ENCODE peak calls at places on chromosomes 6 and 20, in eight cellular contexts. J is uterus, A is stomach, S is GM12891, Y is A549, W is prostate gland, M is IMR-90, I is HepG2. U is an unnamed sample.

GRCh38 chr6:444653-445275 is 53.2 kb downstream of the IRF4 start:
- DNase-seq in S (no peak), M (no peak), Y (no peak), A (no peak), J (no peak), I (no peak), W (no peak), U (no peak)

GRCh38 chr20:278181-278580 is 12.4 kb downstream of the C20orf96 start:
- DNase-seq in S (no peak), J (no peak), M (no peak), I (no peak), Y (no peak), W (no peak), A (no peak), U (no peak)

GRCh38 chr20:19969507-19970255 is 47.5 kb upstream of the NAA20 start:
- DNase-seq in S (no peak), J (no peak), Y (no peak), W (no peak), I (no peak), M (no peak), A (no peak), U (no peak)

GRCh38 chr20:32871622-32872160 is 13.0 kb downstream of the EFCAB8 start:
- DNase-seq in J (no peak), Y (no peak), A (no peak), I (no peak), S (no peak), W (no peak), M (no peak), U (no peak)

GRCh38 chr6:126071000-126071647 is 84.8 kb downstream of the TRMT11 start:
- DNase-seq in W (no peak), I (no peak), A (no peak), S (no peak), Y (no peak), J (peak), M (no peak), U (no peak)

GRCh38 chr6:145929037-145929633 is 35.0 kb downstream of the SHPRH start:
- DNase-seq in A (no peak), W (no peak), I (peak), J (no peak), Y (peak), S (no peak), M (peak), U (peak)

GRCh38 chr20:53735536-53736050 is 142.0 kb upstream of the ZNF217 start:
- DNase-seq in A (no peak), J (no peak), S (no peak), M (peak), I (no peak), W (no peak), Y (peak), U (no peak)

GRCh38 chr6:149403534-149403933 is 3.5 kb downstream of the SUMO4 start:
- DNase-seq in M (no peak), J (no peak), W (no peak), Y (no peak), A (no peak), I (no peak), S (no peak), U (no peak)

GRCh38 chr6:1391692-1392309 is 2.4 kb downstream of the FOXF2 start:
- DNase-seq in Y (no peak), I (no peak), A (no peak), J (no peak), M (peak), S (no peak), W (no peak), U (no peak)

GRCh38 chr6:158642097-158642601 is 2.4 kb downstream of the DYNLT1 start:
- DNase-seq in S (no peak), J (no peak), M (peak), I (no peak), A (peak), W (no peak), Y (no peak), U (no peak)

GRCh38 chr20:10219452-10219791 is 792 bp downstream of the SNAP25 start:
- DNase-seq in J (peak), I (no peak), W (peak), A (peak), Y (peak), M (peak), S (peak), U (peak)

GRCh38 chr6:12776291-12776690 is 59.7 kb downstream of the PHACTR1 start:
- DNase-seq in J (no peak), Y (no peak), W (no peak), I (no peak), A (no peak), S (no peak), M (no peak), U (no peak)

GRCh38 chr6:170205126-170205525 is 85.8 kb downstream of the DLL1 start:
- DNase-seq in I (no peak), S (no peak), Y (no peak), J (no peak), W (no peak), M (no peak), A (peak), U (no peak)

GRCh38 chr6:106094964-106095335 is 8.8 kb downstream of the PRDM1 start:
- DNase-seq in A (no peak), I (no peak), M (no peak), Y (no peak), S (no peak), J (no peak), W (no peak), U (no peak)

GRCh38 chr6:74991573-74992332 is 214.1 kb downstream of the COL12A1 start:
- DNase-seq in Y (no peak), M (peak), I (no peak), W (no peak), A (no peak), S (no peak), J (no peak), U (no peak)

GRCh38 chr6:169604076-169604475 is 97.8 kb downstream of the WDR27 start:
- DNase-seq in A (no peak), J (no peak), Y (no peak), M (peak), I (no peak), W (no peak), S (no peak), U (no peak)

GRCh38 chr6:137688230-137688971 is 178.7 kb upstream of the TNFAIP3 start:
- DNase-seq in M (no peak), I (no peak), J (no peak), W (no peak), A (no peak), Y (no peak), S (no peak), U (no peak)

GRCh38 chr6:124132256-124132655 is 328.6 kb downstream of the NKAIN2 start:
- DNase-seq in W (no peak), I (no peak), A (no peak), S (no peak), J (no peak), M (no peak), Y (no peak), U (no peak)

GRCh38 chr6:36917541-36918193 is 31.9 kb downstream of the C6orf89 start:
- DNase-seq in J (peak), A (no peak), M (peak), I (no peak), W (peak), S (no peak), Y (no peak), U (no peak)

GRCh38 chr20:24837721-24838456 is 111.2 kb upstream of the CST7 start:
- DNase-seq in I (no peak), Y (no peak), J (no peak), W (no peak), M (peak), A (no peak), S (no peak), U (no peak)

GRCh38 chr20:19254956-19255355 is 42.5 kb downstream of the SLC24A3 start:
- DNase-seq in M (no peak), I (no peak), W (no peak), S (no peak), J (no peak), Y (no peak), A (no peak), U (no peak)

GRCh38 chr6:147546501-147547368 is 38.2 kb downstream of the SAMD5 start:
- DNase-seq in S (no peak), I (no peak), M (no peak), W (no peak), Y (no peak), A (no peak), J (no peak), U (no peak)

GRCh38 chr6:27562027-27562410 is 89.1 kb upstream of the ZNF184 start:
- DNase-seq in I (no peak), Y (peak), S (no peak), M (no peak), A (no peak), J (no peak), W (no peak), U (peak)

GRCh38 chr6:123594776-123595175 is 42.0 kb downstream of the TRDN start:
- DNase-seq in W (no peak), A (no peak), S (no peak), I (no peak), Y (no peak), J (no peak), M (no peak), U (no peak)

GRCh38 chr6:27687154-27688013 is 214.5 kb upstream of the ZNF184 start:
- DNase-seq in S (peak), A (peak), W (peak), Y (peak), I (peak), M (peak), J (peak), U (peak)

GRCh38 chr6:55953384-55953783 is 78.0 kb upstream of the BMP5 start:
- DNase-seq in M (peak), W (no peak), A (no peak), S (no peak), I (peak), J (no peak), Y (peak), U (no peak)

GRCh38 chr6:149456311-149457021 is 28.3 kb downstream of the ZC3H12D start:
- DNase-seq in I (no peak), A (no peak), M (no peak), Y (no peak), J (no peak), W (no peak), S (no peak), U (no peak)

GRCh38 chr6:154928325-154928922 is 66.7 kb upstream of the TIAM2 start:
- DNase-seq in A (peak), I (peak), J (peak), S (peak), W (peak), M (peak), Y (peak), U (peak)

GRCh38 chr6:165674155-165675029 is 11.4 kb upstream of the PDE10A start:
- DNase-seq in A (no peak), S (no peak), W (no peak), I (no peak), Y (no peak), M (no peak), J (no peak), U (no peak)

GRCh38 chr20:24870876-24871275 is 78.2 kb upstream of the CST7 start:
- DNase-seq in J (no peak), M (no peak), A (no peak), I (no peak), W (no peak), S (no peak), Y (no peak), U (no peak)

GRCh38 chr6:10415593-10416480 is 963 bp upstream of the TFAP2A start:
- DNase-seq in J (no peak), Y (no peak), S (no peak), W (no peak), I (no peak), A (no peak), M (no peak), U (no peak)

GRCh38 chr6:130366011-130366963 is at the start of gene TMEM200A:
- DNase-seq in M (peak), W (no peak), Y (no peak), S (peak), I (no peak), A (peak), J (peak), U (no peak)

DNA sequence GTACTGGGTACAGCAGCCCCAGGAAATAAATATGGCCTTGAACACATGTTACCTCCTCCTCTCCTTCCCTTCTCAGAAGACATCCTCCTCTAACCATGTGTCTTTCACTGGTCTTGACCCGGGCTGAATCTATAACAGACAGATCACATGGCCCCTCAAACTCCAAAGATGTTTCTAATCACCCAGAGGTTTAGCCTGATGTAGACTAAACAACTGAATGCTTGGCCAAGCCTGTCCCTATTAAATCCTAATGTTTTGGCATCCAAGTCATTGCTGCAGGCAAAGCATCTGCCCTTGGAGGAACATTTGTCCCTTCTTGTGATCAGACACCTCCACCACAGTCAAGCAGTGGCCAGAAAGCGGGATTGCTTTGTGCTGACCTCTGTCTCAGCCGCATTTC is 65.5 kb downstream of the ANKRD60 start:
- DNase-seq in I (no peak), W (no peak), M (no peak), Y (no peak), J (no peak), S (no peak), A (no peak), U (no peak)
- TF ChIP-seq POLR2A in I (no peak), W (no peak), M (no peak), Y (no peak), J (no peak), S (no peak), A (no peak), U (no peak)

GRCh38 chr6:144149894-144150672 is at the start of gene STX11:
- DNase-seq in S (peak), A (peak), I (no peak), M (peak), J (peak), W (peak), Y (peak), U (peak)

GRCh38 chr6:144152334-144152900 is 2.1 kb downstream of the STX11 start:
- DNase-seq in Y (no peak), A (no peak), S (no peak), W (no peak), M (no peak), I (no peak), J (no peak), U (no peak)

GRCh38 chr6:144150673-144151009 is 324 bp downstream of the STX11 start:
- DNase-seq in M (peak), W (no peak), I (no peak), A (no peak), J (no peak), Y (peak), S (no peak), U (peak)

GRCh38 chr6:144149558-144149893 is 791 bp upstream of the STX11 start:
- DNase-seq in M (no peak), J (no peak), A (no peak), S (no peak), Y (no peak), I (no peak), W (no peak), U (no peak)

DNA sequence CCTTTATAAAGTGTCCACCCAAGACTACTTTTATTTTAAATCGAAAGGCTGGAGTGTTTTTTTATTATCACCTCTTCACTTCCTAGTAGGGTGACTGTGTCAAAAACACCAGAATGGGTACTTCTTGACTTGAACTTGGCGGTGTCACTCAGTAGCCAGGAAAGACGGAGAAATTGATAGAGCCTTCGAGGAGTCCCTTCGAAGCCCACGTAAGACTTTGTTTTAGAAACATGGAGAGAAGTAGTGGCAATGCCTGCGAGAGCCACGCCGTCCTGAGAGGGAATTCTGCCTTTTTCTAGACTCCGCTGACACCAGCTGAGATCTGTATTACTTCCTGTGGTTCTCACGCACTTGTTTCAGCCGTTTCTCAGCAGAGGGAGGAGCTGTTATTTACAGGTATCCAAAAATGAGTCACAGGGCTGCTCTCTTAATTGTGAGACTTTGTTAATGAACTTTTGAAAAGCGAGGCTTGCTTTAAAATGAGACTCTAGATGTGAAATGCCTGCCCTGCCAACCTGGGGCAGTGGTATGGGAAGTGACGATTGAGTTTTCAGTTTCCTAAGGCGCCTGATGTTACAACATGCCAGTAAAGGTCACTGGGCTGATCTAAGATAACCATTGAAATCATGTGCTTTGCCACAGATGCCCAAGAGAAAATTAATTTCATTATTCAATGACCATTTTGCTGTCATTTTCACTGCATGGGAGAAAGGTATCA is 852 bp downstream of the STX11 start:
- DNase-seq in A (no peak), W (no peak), M (no peak), J (peak), I (no peak), Y (peak), S (peak), U (peak)
- TF ChIP-seq POLR2A in A (no peak), W (no peak), M (no peak), J (no peak), I (no peak), Y (no peak), S (peak), U (peak)

DNA sequence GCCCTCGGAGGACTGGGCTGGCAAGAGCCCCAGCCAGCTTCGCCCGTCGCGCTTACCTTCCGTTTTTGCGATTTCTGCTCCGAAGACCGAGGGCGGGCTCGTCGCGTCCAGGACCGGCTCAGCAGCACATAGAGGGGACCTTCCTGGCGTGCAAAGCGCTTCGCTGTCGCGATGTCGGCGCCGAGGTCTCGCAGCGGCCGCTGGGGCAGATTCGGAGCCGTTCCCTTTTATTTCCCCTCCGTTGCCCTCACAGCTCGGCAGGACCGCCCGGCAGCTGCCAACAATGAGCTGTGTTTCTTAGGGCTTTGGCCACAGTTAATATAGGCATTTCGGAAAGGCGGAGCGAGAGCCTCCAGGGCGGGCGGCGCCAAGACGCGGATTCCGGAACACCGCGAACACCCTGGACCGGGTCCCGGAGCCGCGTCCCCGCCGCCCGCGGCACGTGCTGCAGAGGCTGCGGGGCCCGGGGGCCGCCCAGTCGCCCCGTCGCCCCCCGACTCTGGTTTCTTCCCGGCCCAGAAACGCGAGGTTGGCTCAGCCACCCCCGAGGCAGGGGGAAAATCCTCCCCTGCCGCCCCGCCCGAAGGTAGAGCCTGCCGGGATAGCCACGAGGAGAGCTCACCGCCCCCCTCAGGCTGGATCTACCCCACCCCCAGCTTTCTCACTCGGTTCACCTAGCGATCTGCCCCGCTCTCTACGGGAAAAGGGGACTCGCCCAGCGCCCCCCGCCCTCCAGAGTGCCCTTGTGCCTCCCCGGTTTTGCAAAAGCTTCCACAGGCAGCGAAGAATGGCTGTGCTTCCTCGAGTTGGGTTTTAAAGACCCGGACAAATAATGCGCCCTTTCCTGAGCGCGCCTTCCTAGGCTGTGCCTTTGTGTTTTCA is at the start of gene CITED2:
- DNase-seq in S (peak), J (peak), M (peak), I (peak), A (peak), W (peak), Y (peak), U (peak)
- TF ChIP-seq POLR2A in S (peak), J (peak), M (peak), I (peak), A (peak), W (peak), Y (peak), U (peak)

GRCh38 chr6:39225946-39226437 is 3.3 kb downstream of the KCNK5 start:
- DNase-seq in W (no peak), J (no peak), I (no peak), S (no peak), M (no peak), Y (no peak), A (no peak), U (peak)
- TF ChIP-seq POLR2A in W (no peak), J (no peak), I (no peak), S (peak), M (no peak), Y (no peak), A (no peak), U (peak)

DNA sequence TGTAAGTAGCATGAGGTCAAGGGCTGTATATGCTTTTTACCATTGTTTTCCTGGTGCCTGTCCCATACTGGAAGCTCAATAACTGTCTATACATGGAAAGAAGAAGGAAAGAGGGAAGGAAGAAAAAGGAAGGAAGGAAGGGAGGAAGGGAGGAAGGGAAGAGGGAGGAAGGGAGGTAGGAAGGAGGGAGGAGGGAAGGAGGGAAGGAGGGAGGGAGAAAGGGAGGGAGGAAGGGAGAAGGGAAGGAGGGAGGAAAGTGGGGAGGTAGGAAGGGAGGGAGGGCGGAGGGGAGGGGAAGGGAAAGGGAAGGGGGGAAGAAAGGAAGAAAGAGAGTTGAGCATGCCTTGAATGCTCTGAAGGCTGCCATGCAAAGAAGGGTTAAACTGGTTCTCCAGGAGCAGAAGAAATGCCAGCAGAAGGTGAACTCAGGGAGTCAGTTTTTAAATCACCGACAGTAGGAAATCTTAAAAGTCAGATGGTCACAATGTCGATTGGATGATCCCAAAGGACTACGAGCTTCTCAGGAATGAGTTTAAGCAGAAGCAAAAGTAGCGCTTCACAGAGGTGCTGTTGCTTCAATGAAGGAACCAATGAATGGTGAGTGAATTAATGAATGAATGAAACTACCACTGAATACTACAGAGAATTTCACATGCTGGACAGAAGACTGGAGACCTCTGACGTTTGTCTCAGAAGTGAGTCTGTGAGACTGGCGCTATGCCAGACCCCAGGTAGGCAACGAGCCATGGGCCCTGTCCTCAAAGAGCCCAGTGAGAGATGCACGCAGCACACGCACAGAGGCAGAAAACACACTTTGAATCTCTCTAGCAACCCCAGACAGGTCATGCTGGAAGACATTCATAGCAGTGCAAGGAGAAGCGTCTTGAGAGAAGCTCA is 117.6 kb downstream of the MRPL14 start:
- DNase-seq in S (no peak), Y (no peak), J (peak), W (no peak), M (peak), I (no peak), A (peak), U (no peak)
- TF ChIP-seq POLR2A in S (no peak), Y (no peak), J (no peak), W (no peak), M (no peak), I (no peak), A (no peak), U (no peak)

U was measured in erythroblast.